ENCODE peak calls at places on chromosomes 2 and 18, in ten cellular contexts. O, B, P, K, C, M, A, G, W and V are unnamed samples.

GRCh38 chr2:215983581-215984351 is 29.6 kb downstream of the MREG start:
- DNase-seq in O (no peak), B (no peak), P (no peak), K (no peak), C (no peak), M (no peak), A (no peak), G (no peak), W (no peak), V (no peak)

GRCh38 chr18:59388180-59388579 is 29.1 kb upstream of the LMAN1 start:
- DNase-seq in O (no peak), B (no peak), P (no peak), K (no peak), C (no peak), M (no peak), A (no peak), G (no peak), W (no peak), V (no peak)

GRCh38 chr2:147501973-147502372 is 342.9 kb upstream of the ACVR2A start:
- DNase-seq in O (no peak), B (no peak), P (no peak), K (no peak), C (no peak), M (no peak), A (no peak), G (no peak), W (no peak), V (no peak)

GRCh38 chr2:199463708-199464613 is 6.2 kb upstream of the SATB2 start:
- DNase-seq in O (no peak), B (no peak), P (no peak), K (no peak), C (no peak), M (no peak), A (no peak), G (peak; percentile 41), W (peak; percentile 74), V (no peak)

GRCh38 chr2:180905002-180905401 is 75.4 kb upstream of the UBE2E3 start:
- DNase-seq in O (no peak), B (no peak), P (no peak), K (no peak), C (no peak), M (no peak), A (no peak), G (no peak), W (peak; percentile 29), V (no peak)

GRCh38 chr2:134401789-134402188 is 147.9 kb downstream of the MGAT5 start:
- DNase-seq in O (no peak), B (peak; percentile 20), P (no peak), K (no peak), C (no peak), M (no peak), A (no peak), G (no peak), W (no peak), V (no peak)

GRCh38 chr18:79542876-79543750 is 136.5 kb upstream of the CTDP1 start:
- DNase-seq in O (no peak), B (no peak), P (no peak), K (no peak), C (no peak), M (no peak), A (peak; percentile 47), G (no peak), W (no peak), V (no peak)

GRCh38 chr18:40821596-40822243 is 1133.3 kb upstream of the PIK3C3 start:
- DNase-seq in O (no peak), B (no peak), P (no peak), K (no peak), C (no peak), M (no peak), A (no peak), G (peak; percentile 6), W (no peak), V (no peak)

GRCh38 chr2:197596751-197597150 is 78.6 kb downstream of the RFTN2 start:
- DNase-seq in O (no peak), B (no peak), P (no peak), K (no peak), C (no peak), M (no peak), A (peak; percentile 55), G (no peak), W (no peak), V (peak; percentile 24)

GRCh38 chr18:10252494-10252893 is 201.9 kb upstream of the APCDD1 start:
- DNase-seq in O (no peak), B (no peak), P (no peak), K (no peak), C (no peak), M (no peak), A (no peak), G (no peak), W (no peak), V (no peak)

GRCh38 chr2:106143495-106144215 is 50.4 kb downstream of the UXS1 start:
- DNase-seq in O (no peak), B (no peak), P (no peak), K (peak; percentile 78), C (no peak), M (no peak), A (no peak), G (no peak), W (no peak), V (no peak)

GRCh38 chr2:220029013-220029412 is 401.6 kb downstream of the SLC4A3 start:
- DNase-seq in O (no peak), B (no peak), P (no peak), K (peak; percentile 11), C (no peak), M (no peak), A (no peak), G (no peak), W (no peak), V (no peak)

GRCh38 chr2:111116016-111116746 is 4.5 kb upstream of the BCL2L11 start:
- DNase-seq in O (no peak), B (no peak), P (no peak), K (no peak), C (no peak), M (no peak), A (no peak), G (no peak), W (no peak), V (no peak)

GRCh38 chr18:63057707-63058106 is 261.9 kb downstream of the BCL2 start:
- DNase-seq in O (no peak), B (no peak), P (no peak), K (no peak), C (no peak), M (no peak), A (no peak), G (no peak), W (no peak), V (no peak)

GRCh38 chr2:85433511-85434089 is 15.1 kb downstream of the SH2D6 start:
- DNase-seq in O (no peak), B (peak; percentile 88), P (no peak), K (peak; percentile 96), C (no peak), M (no peak), A (peak; percentile 90), G (no peak), W (peak; percentile 73), V (peak; percentile 69)

GRCh38 chr18:51911582-51911981 is 428.4 kb upstream of the DCC start:
- DNase-seq in O (no peak), B (no peak), P (no peak), K (no peak), C (no peak), M (no peak), A (no peak), G (no peak), W (no peak), V (no peak)

GRCh38 chr18:79528846-79529245 is 133.1 kb downstream of the NFATC1 start:
- DNase-seq in O (peak; percentile 86), B (peak; percentile 42), P (peak; percentile 67), K (peak; percentile 28), C (no peak), M (peak; percentile 36), A (peak; percentile 65), G (peak; percentile 83), W (peak; percentile 96), V (peak; percentile 31)